ENCODE peak calls at places on chromosomes 4 and X, in nine cellular contexts. One of them, this sample, is unnamed.

GRCh38 chr4:137949746-137950145 is 292.4 kb downstream of the SLC7A11 start:
- DNase-seq in astrocyte of the hippocampus: no peak
- DNase-seq in M059J: no peak
- DNase-seq in MM.1S: no peak
- DNase-seq in left ventricle myocardium superior: no peak
- DNase-seq in hepatic stellate cell: no peak
- DNase-seq in amygdala: no peak
- DNase-seq in EL: peak; percentile 48
- DNase-seq in HS-5: no peak
- DNase-seq in this sample: no peak

GRCh38 chrX:42375080-42375479 is 402.9 kb downstream of the PPP1R2C start:
- DNase-seq in hepatic stellate cell: no peak
- DNase-seq in M059J: no peak
- DNase-seq in left ventricle myocardium superior: no peak
- DNase-seq in amygdala: no peak
- DNase-seq in MM.1S: no peak
- DNase-seq in astrocyte of the hippocampus: no peak
- DNase-seq in HS-5: no peak
- DNase-seq in EL: no peak
- DNase-seq in this sample: no peak

GRCh38 chr4:147355849-147356248 is 125.0 kb upstream of the EDNRA start:
- DNase-seq in hepatic stellate cell: peak; percentile 70
- DNase-seq in HS-5: peak; percentile 80
- DNase-seq in EL: peak; percentile 81
- DNase-seq in M059J: peak; percentile 56
- DNase-seq in amygdala: no peak
- DNase-seq in MM.1S: no peak
- DNase-seq in left ventricle myocardium superior: no peak
- DNase-seq in astrocyte of the hippocampus: no peak
- DNase-seq in this sample: no peak

GRCh38 chr4:54499308-54500074 is 158.3 kb upstream of the KIT start:
- DNase-seq in MM.1S: no peak
- DNase-seq in HS-5: no peak
- DNase-seq in amygdala: no peak
- DNase-seq in left ventricle myocardium superior: no peak
- DNase-seq in EL: peak; percentile 85
- DNase-seq in astrocyte of the hippocampus: peak; percentile 84
- DNase-seq in hepatic stellate cell: no peak
- DNase-seq in M059J: peak; percentile 88
- DNase-seq in this sample: no peak

GRCh38 chr4:169337510-169337909 is 66.8 kb upstream of the SH3RF1 start:
- DNase-seq in amygdala: no peak
- DNase-seq in M059J: peak; percentile 75
- DNase-seq in EL: peak; percentile 91
- DNase-seq in MM.1S: no peak
- DNase-seq in left ventricle myocardium superior: no peak
- DNase-seq in hepatic stellate cell: peak; percentile 80
- DNase-seq in HS-5: peak; percentile 82
- DNase-seq in astrocyte of the hippocampus: peak; percentile 93
- DNase-seq in this sample: no peak

GRCh38 chr4:14719053-14719452 is 283.2 kb upstream of the CPEB2 start:
- DNase-seq in EL: peak; percentile 73
- DNase-seq in amygdala: no peak
- DNase-seq in left ventricle myocardium superior: no peak
- DNase-seq in MM.1S: no peak
- DNase-seq in M059J: peak; percentile 72
- DNase-seq in hepatic stellate cell: no peak
- DNase-seq in astrocyte of the hippocampus: peak; percentile 40
- DNase-seq in HS-5: no peak
- DNase-seq in this sample: no peak

GRCh38 chr4:95472538-95472937 is 76.2 kb downstream of the UNC5C start:
- DNase-seq in MM.1S: no peak
- DNase-seq in left ventricle myocardium superior: no peak
- DNase-seq in EL: no peak
- DNase-seq in amygdala: no peak
- DNase-seq in HS-5: no peak
- DNase-seq in astrocyte of the hippocampus: peak; percentile 4
- DNase-seq in M059J: no peak
- DNase-seq in hepatic stellate cell: no peak
- DNase-seq in this sample: no peak

GRCh38 chr4:8403173-8403753 is 37.3 kb downstream of the ACOX3 start:
- DNase-seq in astrocyte of the hippocampus: peak; percentile 91
- DNase-seq in EL: peak; percentile 74
- DNase-seq in hepatic stellate cell: peak; percentile 97
- DNase-seq in HS-5: peak; percentile 38
- DNase-seq in amygdala: peak; percentile 66
- DNase-seq in M059J: peak; percentile 69
- DNase-seq in MM.1S: peak; percentile 39
- DNase-seq in left ventricle myocardium superior: peak; percentile 94
- DNase-seq in this sample: peak; percentile 5

GRCh38 chr4:77697860-77698599 is 92.4 kb downstream of the CXCL13 start:
- DNase-seq in hepatic stellate cell: peak; percentile 32
- DNase-seq in M059J: peak; percentile 69
- DNase-seq in astrocyte of the hippocampus: peak; percentile 81
- DNase-seq in amygdala: peak; percentile 3
- DNase-seq in left ventricle myocardium superior: peak; percentile 25
- DNase-seq in HS-5: peak; percentile 34
- DNase-seq in MM.1S: no peak
- DNase-seq in EL: peak; percentile 66
- DNase-seq in this sample: no peak

GRCh38 chrX:14729058-14729457 is 143.8 kb downstream of the FANCB start:
- DNase-seq in HS-5: no peak
- DNase-seq in EL: no peak
- DNase-seq in M059J: no peak
- DNase-seq in amygdala: no peak
- DNase-seq in hepatic stellate cell: no peak
- DNase-seq in left ventricle myocardium superior: no peak
- DNase-seq in MM.1S: no peak
- DNase-seq in astrocyte of the hippocampus: no peak
- DNase-seq in this sample: no peak